ENCODE peak calls at places on chromosomes 7 and 10, in five cellular contexts. H is neural progenitor cell, Z is right lobe of liver, O is lower lobe of right lung, Y is IMR-90. M is an unnamed sample. For H3K4me1 and H3K9me3, the result is how much of the 10 kb centered on the place peaks cover.

GRCh38 chr7:55244346-55244745 is 120.8 kb upstream of the LANCL2 start:
- DNase-seq in H (no peak), Z (no peak), O (no peak), Y (peak), M (no peak)

GRCh38 chr7:153510674-153511073 is 541.5 kb upstream of the DPP6 start:
- DNase-seq in H (no peak), Z (no peak), O (no peak), Y (no peak), M (no peak)

GRCh38 chr7:137324796-137325700 is 18.5 kb downstream of the PTN start:
- DNase-seq in H (no peak), Z (no peak), O (no peak), Y (no peak), M (no peak)

GRCh38 chr10:104766341-104766740 is 125.3 kb downstream of the SORCS3 start:
- DNase-seq in H (no peak), Z (no peak), O (no peak), Y (no peak), M (no peak)

GRCh38 chr7:30463400-30464145 is 15.0 kb downstream of the NOD1 start:
- DNase-seq in H (no peak), Z (no peak), O (no peak), Y (no peak), M (no peak)

GRCh38 chr10:79268100-79268670 is 79.1 kb upstream of the PPIF start:
- DNase-seq in H (no peak), Z (no peak), O (no peak), Y (peak), M (no peak)

GRCh38 chr7:110988348-110988747 is 102.6 kb upstream of the LRRN3 start:
- DNase-seq in H (no peak), Z (no peak), O (no peak), Y (no peak), M (no peak)

GRCh38 chr7:17773289-17773626 is 167.0 kb downstream of the SNX13 start:
- DNase-seq in H (no peak), Z (no peak), O (no peak), Y (peak), M (no peak)

GRCh38 chr7:156676263-156676662 is 35.7 kb downstream of the RNF32 start:
- DNase-seq in H (no peak), Z (no peak), O (no peak), Y (no peak), M (no peak)

GRCh38 chr7:26293569-26294308 is 2.1 kb downstream of the SNX10 start:
- DNase-seq in H (no peak), Z (no peak), O (no peak), Y (no peak), M (no peak)

GRCh38 chr10:99365761-99366160 is 36.6 kb downstream of the CNNM1 start:
- DNase-seq in H (no peak), Z (no peak), O (no peak), Y (no peak), M (no peak)

GRCh38 chr7:140653319-140654108 is 12.9 kb upstream of the DENND2A start:
- DNase-seq in H (peak), Z (peak), O (no peak), Y (peak), M (peak)

GRCh38 chr7:137454169-137455166 is 110.9 kb upstream of the PTN start:
- DNase-seq in H (peak), Z (no peak), O (no peak), Y (peak), M (no peak)

GRCh38 chr7:38702002-38702535 is 70.9 kb upstream of the AMPH start:
- DNase-seq in H (no peak), Z (no peak), O (no peak), Y (no peak), M (no peak)

GRCh38 chr7:47461161-47461560 is 120.8 kb downstream of the TNS3 start:
- DNase-seq in H (no peak), Z (no peak), O (no peak), Y (peak), M (peak)

GRCh38 chr10:29535012-29535777 is 99.6 kb downstream of the SVIL start:
- DNase-seq in H (peak), Z (peak), O (peak), Y (peak), M (peak)

GRCh38 chr7:116952640-116953371 is 495 bp upstream of the ST7 start:
- DNase-seq in H (peak), Z (peak), O (peak), Y (peak), M (peak)

GRCh38 chr7:26013551-26014083 is 138.4 kb upstream of the NFE2L3 start:
- DNase-seq in H (no peak), Z (no peak), O (no peak), Y (no peak), M (no peak)

GRCh38 chr7:75909521-75910132 is 5.3 kb upstream of the POR start:
- DNase-seq in H (no peak), Z (no peak), O (no peak), Y (no peak), M (no peak)

GRCh38 chr10:94320285-94320914 is 42.3 kb downstream of the NOC3L start:
- DNase-seq in H (peak), Z (peak), O (peak), Y (peak), M (peak)

GRCh38 chr7:73880755-73881328 is 19.9 kb downstream of the TMEM270 start:
- DNase-seq in H (no peak), Z (no peak), O (no peak), Y (no peak), M (no peak)

GRCh38 chr7:73879977-73880681 is 19.2 kb downstream of the TMEM270 start:
- DNase-seq in H (no peak), Z (peak), O (no peak), Y (peak), M (no peak)

GRCh38 chr7:73882060-73882428 is 21.1 kb downstream of the TMEM270 start:
- DNase-seq in H (no peak), Z (no peak), O (no peak), Y (no peak), M (no peak)

GRCh38 chr7:73885433-73885974 is 24.5 kb downstream of the TMEM270 start:
- DNase-seq in H (no peak), Z (no peak), O (no peak), Y (no peak), M (no peak)

DNA sequence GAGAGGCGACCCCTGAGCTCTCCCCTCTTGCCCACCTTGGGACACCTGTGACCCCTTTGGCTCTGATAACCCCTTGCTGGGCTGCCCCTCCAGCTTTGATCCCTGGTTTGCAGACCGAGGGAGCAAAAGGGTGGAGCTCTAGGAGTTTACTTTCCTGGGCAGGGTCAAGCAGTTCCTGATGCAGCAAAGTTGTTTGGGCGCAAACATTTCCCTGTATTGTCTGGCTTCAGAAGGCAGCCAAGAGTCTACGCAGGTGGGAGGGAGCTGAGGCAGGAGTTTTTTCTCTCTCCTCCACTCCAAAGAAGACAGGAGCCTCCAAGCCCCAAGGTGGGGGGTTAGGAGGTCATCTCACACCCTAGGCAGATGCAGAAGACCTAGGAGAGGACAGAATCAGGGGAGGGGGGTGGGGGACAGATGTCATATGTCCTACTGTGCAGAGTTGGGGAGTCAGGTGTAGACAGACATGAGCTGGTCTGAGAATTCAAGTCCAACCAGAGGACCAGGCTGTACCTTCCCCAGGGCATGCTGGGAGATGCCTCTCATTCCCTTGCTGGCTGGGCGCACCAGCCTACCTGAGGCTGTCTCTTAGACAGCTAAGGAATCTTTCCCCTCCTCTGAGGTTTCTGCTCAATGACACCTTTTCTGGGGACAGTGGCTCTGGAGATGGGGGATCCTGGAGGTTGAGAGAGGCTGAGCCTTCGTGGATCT is 20.5 kb downstream of the TMEM270 start:
- DNase-seq in H (no peak), Z (no peak), O (no peak), Y (no peak), M (no peak)
- H3K27ac ChIP-seq in H (no peak), Z (no peak), O (peak), Y (no peak), M (peak)

DNA sequence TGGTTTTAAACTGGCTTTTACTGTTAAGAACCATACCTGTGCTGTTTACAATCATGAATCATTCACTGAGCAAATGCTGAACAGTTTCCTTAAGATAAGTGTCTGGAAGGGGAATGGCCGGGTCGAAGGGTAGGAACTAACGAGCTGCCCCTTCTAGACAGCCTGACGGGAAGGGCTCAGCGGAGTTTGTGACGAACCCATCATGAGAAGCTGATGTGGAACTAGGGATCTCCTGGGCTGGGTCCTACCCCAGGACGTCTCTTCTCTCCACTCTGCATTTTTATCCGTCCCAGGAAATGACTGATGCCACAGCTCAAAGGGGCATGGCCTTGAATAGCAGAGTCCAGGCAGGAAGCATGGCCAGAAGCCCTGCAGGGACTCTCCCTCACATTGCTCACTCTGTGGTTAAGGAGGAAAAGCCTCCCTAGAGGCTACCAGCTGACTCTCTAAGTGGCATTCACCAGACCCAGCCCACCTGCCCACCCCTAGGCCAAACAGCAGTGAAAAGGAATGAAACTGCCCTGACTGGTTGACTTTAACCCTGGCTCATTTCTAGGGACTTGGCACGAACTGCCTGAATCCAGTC is 112.0 kb downstream of the PFKFB3 start:
- DNase-seq in H (no peak), Z (no peak), O (no peak), Y (no peak), M (no peak)
- H3K4me1 ChIP-seq in H (under half), Z (under half), O (under half), Y (under half), M (under half)

GRCh38 chr10:3574451-3574850 is 210.6 kb downstream of the KLF6 start:
- DNase-seq in H (no peak), Z (no peak), O (no peak), Y (no peak), M (no peak)
- H3K9me3 ChIP-seq in H (under half), Z (under half), O (under half), Y (under half), M (under half)

GRCh38 chr7:24251568-24251967 is 32.4 kb upstream of the NPY start:
- DNase-seq in H (no peak), Z (no peak), O (no peak), Y (no peak), M (no peak)

GRCh38 chr7:24249266-24249665 is 34.7 kb upstream of the NPY start:
- DNase-seq in H (no peak), Z (no peak), O (no peak), Y (no peak), M (no peak)

GRCh38 chr7:24255139-24255538 is 28.9 kb upstream of the NPY start:
- DNase-seq in H (no peak), Z (no peak), O (no peak), Y (no peak), M (no peak)
- H3K27ac ChIP-seq in H (no peak), Z (no peak), O (no peak), Y (no peak), M (no peak)

GRCh38 chr7:92582948-92583347 is 7.2 kb downstream of the FAM133B start:
- DNase-seq in H (no peak), Z (no peak), O (no peak), Y (no peak), M (no peak)

GRCh38 chr7:92586403-92586802 is 3.8 kb downstream of the FAM133B start:
- DNase-seq in H (no peak), Z (no peak), O (no peak), Y (peak), M (no peak)

GRCh38 chr7:92589056-92589455 is 1.1 kb downstream of the FAM133B start:
- DNase-seq in H (no peak), Z (no peak), O (no peak), Y (no peak), M (no peak)

GRCh38 chr7:92588561-92588960 is 1.6 kb downstream of the FAM133B start:
- DNase-seq in H (no peak), Z (no peak), O (no peak), Y (no peak), M (no peak)

GRCh38 chr7:92584953-92585352 is 5.2 kb downstream of the FAM133B start:
- DNase-seq in H (no peak), Z (no peak), O (no peak), Y (no peak), M (no peak)
- H3K4me1 ChIP-seq in H (under half), Z (under half), O (half or more), Y (under half), M (under half)